ENCODE peak calls at places on chromosomes 6 and 20, in ten cellular contexts. F is substantia nigra; E is GM23248; Y is aorta; N is CD8-positive, alpha-beta T cell; I is Panc1; P is brain microvascular endothelial cell; V is fibroblast of lung; U is CD8-positive, alpha-beta memory T cell; C is lower lobe of right lung. J is an unnamed sample.

GRCh38 chr20:4546786-4547185 is 174.9 kb upstream of the PRND start:
- DNase-seq in F (no peak), C (no peak), E (peak; percentile 87), P (peak; percentile 88), V (peak; percentile 80), I (peak; percentile 20), Y (no peak), N (no peak), U (no peak), J (peak; percentile 79)

GRCh38 chr20:62938105-62938888 is at the start of gene GID8:
- DNase-seq in V (peak; percentile 46), I (no peak), N (peak; percentile 13), P (no peak), C (peak; percentile 71), E (peak; percentile 86), F (peak; percentile 25), U (no peak), Y (peak; percentile 81), J (peak; percentile 48)

GRCh38 chr20:31822421-31823330 is 3.5 kb downstream of the MYLK2 start:
- DNase-seq in U (peak; percentile 78), C (peak; percentile 85), V (peak; percentile 62), I (no peak), P (peak; percentile 55), Y (peak; percentile 96), N (peak; percentile 53), E (peak; percentile 69), F (peak; percentile 65), J (peak; percentile 29)

GRCh38 chr20:62452475-62453095 is 23.2 kb downstream of the GATA5 start:
- DNase-seq in U (no peak), V (no peak), Y (no peak), P (no peak), E (no peak), F (no peak), N (no peak), C (no peak), I (no peak), J (no peak)

GRCh38 chr20:11686900-11687543 is 230.7 kb upstream of the BTBD3 start:
- DNase-seq in E (peak; percentile 27), V (peak; percentile 14), U (no peak), Y (no peak), F (peak; percentile 20), C (peak; percentile 34), I (no peak), N (no peak), P (peak; percentile 0), J (peak; percentile 21)

GRCh38 chr20:46572181-46572580 is 21.7 kb upstream of the OCSTAMP start:
- DNase-seq in C (no peak), Y (no peak), N (no peak), U (no peak), E (no peak), V (no peak), I (no peak), F (peak; percentile 96), P (no peak), J (no peak)

GRCh38 chr20:61300741-61301140 is 48.7 kb downstream of the CDH4 start:
- DNase-seq in F (no peak), I (no peak), E (no peak), V (no peak), Y (no peak), P (no peak), U (no peak), N (no peak), C (no peak), J (no peak)

GRCh38 chr20:5767493-5768098 is 17.4 kb downstream of the SHLD1 start:
- DNase-seq in N (no peak), U (no peak), I (no peak), E (no peak), C (no peak), F (no peak), Y (no peak), V (no peak), P (no peak), J (no peak)

GRCh38 chr6:128241221-128241620 is 279.2 kb downstream of the PTPRK start:
- DNase-seq in P (no peak), U (no peak), F (no peak), C (no peak), Y (no peak), N (no peak), I (no peak), E (no peak), V (no peak), J (no peak)
- H3K27ac ChIP-seq in P (no peak overlapping the region), U (no peak overlapping the region), F (no peak overlapping the region), C (no peak overlapping the region), Y (no peak overlapping the region), N (no peak overlapping the region), I (no peak overlapping the region), E (no peak overlapping the region), V (no peak overlapping the region), J (no peak overlapping the region)

GRCh38 chr20:49682798-49683197 is 30.9 kb downstream of the B4GALT5 start:
- DNase-seq in F (no peak), U (no peak), E (no peak), N (no peak), V (no peak), Y (no peak), P (no peak), I (no peak), C (no peak), J (no peak)

GRCh38 chr20:49687595-49688567 is 25.8 kb downstream of the B4GALT5 start:
- DNase-seq in Y (no peak), V (no peak), N (no peak), C (no peak), F (no peak), E (no peak), P (no peak), U (no peak), I (no peak), J (no peak)

GRCh38 chr20:49684335-49684997 is 29.2 kb downstream of the B4GALT5 start:
- DNase-seq in U (no peak), Y (no peak), E (no peak), I (no peak), F (no peak), V (no peak), P (no peak), N (no peak), C (peak; percentile 66), J (no peak)

GRCh38 chr20:49685161-49685601 is 28.5 kb downstream of the B4GALT5 start:
- DNase-seq in P (no peak), V (no peak), C (no peak), I (no peak), U (no peak), Y (no peak), N (no peak), E (peak; percentile 56), F (peak; percentile 39), J (no peak)

GRCh38 chr20:49685809-49686208 is 27.9 kb downstream of the B4GALT5 start:
- DNase-seq in V (peak; percentile 68), P (no peak), I (no peak), C (no peak), F (no peak), U (no peak), Y (no peak), E (peak; percentile 83), N (no peak), J (no peak)
- H3K27ac ChIP-seq in V (no peak overlapping the region), P (peak overlapping the region; percentile 7), I (peak overlapping the region; percentile 20), C (no peak overlapping the region), F (peak overlapping the region; percentile 30), U (peak overlapping the region; percentile 45), Y (no peak overlapping the region), E (peak overlapping the region; percentile 66), N (no peak overlapping the region), J (no peak overlapping the region)

DNA sequence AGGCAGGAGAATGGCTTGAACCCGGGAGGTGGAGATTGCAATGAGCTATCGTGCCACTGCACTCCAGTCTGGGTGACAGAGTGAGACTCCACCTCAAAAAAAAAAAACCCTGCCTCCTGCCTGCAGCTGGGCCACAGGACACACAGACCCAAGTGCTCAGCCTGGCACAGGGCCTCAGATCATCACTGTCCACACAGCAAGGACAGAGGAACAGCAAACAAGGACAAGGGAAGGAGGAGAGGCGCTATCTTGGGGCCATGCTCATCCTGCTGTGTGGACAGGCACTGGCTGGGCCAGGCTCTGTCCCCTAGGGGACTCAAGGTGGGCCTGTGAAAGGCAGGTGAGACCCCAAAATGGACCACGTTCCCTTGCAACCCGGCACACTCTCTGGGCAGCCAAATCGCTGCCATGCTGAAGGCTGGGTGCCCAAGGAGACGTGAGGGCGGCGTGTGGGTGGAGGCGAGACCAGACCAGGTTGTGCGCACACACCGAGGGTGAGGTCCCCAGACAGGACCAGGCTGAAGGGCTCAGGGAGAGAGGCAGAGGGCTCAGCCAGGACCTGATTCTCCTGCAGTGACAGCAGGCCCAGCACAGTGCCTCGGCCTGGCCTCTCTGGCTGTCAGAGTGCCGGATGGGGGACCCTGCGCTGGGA is 9.1 kb downstream of the UCKL1 start:
- DNase-seq in P (no peak), F (no peak), V (no peak), C (no peak), U (no peak), I (no peak), E (no peak), Y (no peak), N (no peak), J (no peak)
- H3K27ac ChIP-seq in P (no peak overlapping the region), F (peak overlapping the region; percentile 96), V (no peak overlapping the region), C (peak overlapping the region; percentile 86), U (no peak overlapping the region), I (peak overlapping the region; percentile 7), E (no peak overlapping the region), Y (no peak overlapping the region), N (no peak overlapping the region), J (no peak overlapping the region)

GRCh38 chr6:52998603-52999002 is 3.5 kb upstream of the GSTA4 start:
- DNase-seq in N (no peak), V (no peak), F (no peak), U (no peak), I (no peak), P (no peak), C (no peak), E (no peak), Y (no peak), J (no peak)

GRCh38 chr6:52994789-52995078 is 350 bp downstream of the GSTA4 start:
- DNase-seq in P (no peak), E (no peak), V (no peak), N (no peak), C (peak; percentile 57), U (peak; percentile 52), I (no peak), Y (peak; percentile 79), F (peak; percentile 78), J (no peak)

GRCh38 chr6:52994031-52994788 is 874 bp downstream of the GSTA4 start:
- DNase-seq in Y (no peak), V (peak; percentile 56), U (no peak), F (peak; percentile 60), P (peak; percentile 16), I (no peak), N (no peak), E (peak; percentile 60), C (no peak), J (peak; percentile 42)

GRCh38 chr6:52993461-52993860 is 1.6 kb downstream of the GSTA4 start:
- DNase-seq in U (no peak), I (no peak), F (no peak), E (peak; percentile 28), Y (no peak), C (no peak), N (no peak), V (peak; percentile 30), P (no peak), J (no peak)

DNA sequence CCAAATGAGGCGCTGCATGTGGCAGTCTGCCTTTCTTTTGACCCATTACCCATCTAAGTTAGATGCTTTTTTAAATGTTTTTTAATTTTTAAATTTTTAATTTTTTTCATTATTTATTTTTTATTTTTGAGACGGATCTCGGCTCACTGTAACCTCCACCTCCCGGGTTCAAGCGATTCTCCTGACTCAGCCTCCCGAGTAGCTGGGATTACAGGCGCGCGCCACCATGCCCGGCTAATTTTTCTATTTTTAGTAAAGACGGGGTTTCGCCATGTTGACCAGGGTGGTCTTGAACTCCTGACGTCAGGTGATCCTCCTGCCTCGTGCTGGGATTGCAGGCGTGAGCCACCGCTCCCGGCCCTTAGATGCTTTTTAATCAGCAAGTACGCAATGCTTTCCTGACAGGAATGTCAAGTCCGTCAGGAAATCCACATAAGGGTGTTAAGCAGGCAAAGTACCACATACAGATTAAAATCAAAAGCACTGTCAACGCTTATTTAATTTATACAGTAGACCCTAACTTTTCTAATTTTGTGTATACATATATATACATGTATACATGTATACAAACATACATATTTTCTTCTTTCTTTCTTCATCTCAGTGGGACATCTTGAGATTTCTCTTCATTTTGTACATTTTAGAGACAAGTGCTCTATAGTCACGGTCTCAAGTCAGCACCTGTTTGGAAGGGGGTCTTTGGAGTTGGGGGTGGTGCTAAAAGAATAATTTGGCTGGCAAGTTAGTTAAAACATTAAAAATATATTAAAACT is 1.0 kb upstream of the GSTA4 start:
- DNase-seq in U (peak; percentile 54), C (peak; percentile 55), N (no peak), V (peak; percentile 90), E (peak; percentile 75), P (peak; percentile 18), Y (no peak), I (peak; percentile 89), F (peak; percentile 53), J (peak; percentile 81)
- H3K27ac ChIP-seq in U (no peak overlapping the region), C (peak overlapping the region; percentile 92), N (peak overlapping the region; percentile 100), V (peak overlapping the region; percentile 19), E (peak overlapping the region; percentile 50), P (no peak overlapping the region), Y (no peak overlapping the region), I (no peak overlapping the region), F (peak overlapping the region; percentile 53), J (no peak overlapping the region)

J was measured in mammary epithelial cell.